ENCODE peak calls at places on chromosomes 12 and 14, in seven cellular contexts. V is EH; G is NCI-H2029; E is stimulated activated CD4-positive, alpha-beta T cell treated with anti-CD3 and anti-CD28 coated beads, Interleukin-12 subunit alpha, Interleukin-12 subunit beta, amount 100 ng/mL, for 4 hours; S is neural crest cell; Z is sigmoid colon; X is Calu3. Y is an unnamed sample.

GRCh38 chr12:85574291-85574690 is 261.9 kb downstream of the RASSF9 start:
- DNase-seq in V (no peak), G (no peak), E (no peak), S (no peak), Z (no peak), X (no peak), Y (no peak)

GRCh38 chr14:87698496-87698895 is 294.5 kb downstream of the GALC start:
- DNase-seq in V (no peak), G (no peak), E (no peak), S (no peak), Z (no peak), X (no peak), Y (no peak)

GRCh38 chr12:42691991-42692557 is 102.5 kb upstream of the PRICKLE1 start:
- DNase-seq in V (no peak), G (no peak), E (no peak), S (no peak), Z (no peak), X (peak; percentile 28), Y (peak; percentile 6)

GRCh38 chr12:6953417-6954315 is 2.5 kb downstream of the PTPN6 start:
- DNase-seq in V (peak; percentile 69), G (no peak), E (peak; percentile 74), S (no peak), Z (peak; percentile 79), X (no peak), Y (no peak)

GRCh38 chr14:36524874-36525745 is 5.1 kb upstream of the NKX2-1 start:
- DNase-seq in V (peak; percentile 8), G (no peak), E (no peak), S (peak; percentile 72), Z (no peak), X (no peak), Y (no peak)

GRCh38 chr14:95535226-95536021 is 574 bp downstream of the GLRX5 start:
- DNase-seq in V (peak; percentile 9), G (no peak), E (no peak), S (no peak), Z (no peak), X (no peak), Y (no peak)

GRCh38 chr12:52789637-52790426 is 6.1 kb downstream of the KRT3 start:
- DNase-seq in V (no peak), G (no peak), E (peak; percentile 3), S (no peak), Z (no peak), X (peak; percentile 35), Y (no peak)

GRCh38 chr12:27635349-27635972 is 60.8 kb upstream of the REP15 start:
- DNase-seq in V (peak; percentile 76), G (peak; percentile 26), E (no peak), S (no peak), Z (no peak), X (peak; percentile 12), Y (peak; percentile 5)

GRCh38 chr12:56086096-56086495 is 6.1 kb downstream of the ERBB3 start:
- DNase-seq in V (no peak), G (no peak), E (no peak), S (no peak), Z (no peak), X (peak; percentile 47), Y (no peak)

GRCh38 chr12:91846466-91847055 is 299.1 kb downstream of the BTG1 start:
- DNase-seq in V (peak; percentile 2), G (no peak), E (no peak), S (no peak), Z (no peak), X (no peak), Y (no peak)

GRCh38 chr14:31955941-31956579 is 121.0 kb upstream of the ARHGAP5 start:
- DNase-seq in V (no peak), G (no peak), E (no peak), S (no peak), Z (no peak), X (no peak), Y (no peak)

GRCh38 chr12:104485651-104486341 is 29.0 kb downstream of the CHST11 start:
- DNase-seq in V (no peak), G (no peak), E (no peak), S (no peak), Z (no peak), X (no peak), Y (no peak)

GRCh38 chr12:45522227-45522626 is 207.3 kb upstream of the ARID2 start:
- DNase-seq in V (no peak), G (no peak), E (no peak), S (no peak), Z (no peak), X (no peak), Y (no peak)